ENCODE peak calls at places on chromosomes 12 and 14, in seven cellular contexts. O is naive B cell; R is H7; M is AG04450; D is DMS153; P is GM23248; U is stimulated activated CD8-positive, alpha-beta memory T cell treated with anti-CD3 and anti-CD28 coated beads, Interleukin-7, amount 100 ng/mL, for 24 hours. Z is an unnamed sample.

GRCh38 chr14:101369916-101370592 is 191.2 kb upstream of the DIO3 start:
- DNase-seq in U (no peak), D (no peak), M (no peak), O (no peak), R (peak), P (no peak), Z (no peak)

GRCh38 chr12:116551952-116552749 is 7.0 kb upstream of the MAP1LC3B2 start:
- DNase-seq in M (no peak), D (no peak), R (no peak), U (no peak), P (peak), O (no peak), Z (no peak)

GRCh38 chr12:1949771-1950470 is 31.5 kb upstream of the CACNA2D4 start:
- DNase-seq in M (no peak), R (peak), O (no peak), P (peak), U (no peak), D (no peak), Z (no peak)

GRCh38 chr14:74612346-74613021 is 447 bp upstream of the LTBP2 start:
- DNase-seq in R (peak), P (peak), M (no peak), O (peak), D (peak), U (peak), Z (peak)

GRCh38 chr12:49274396-49275069 is 9.7 kb downstream of the TUBA1C start:
- DNase-seq in U (no peak), R (no peak), O (no peak), M (no peak), D (no peak), P (no peak), Z (no peak)

GRCh38 chr12:107515446-107515958 is 170.1 kb upstream of the PWP1 start:
- DNase-seq in M (peak), O (no peak), P (peak), D (peak), U (no peak), R (peak), Z (peak)

GRCh38 chr12:104994301-104994700 is 8.2 kb downstream of the NOPCHAP1 start:
- DNase-seq in U (no peak), D (no peak), R (no peak), M (no peak), O (no peak), P (no peak), Z (no peak)

GRCh38 chr12:116416161-116416560 is 138.7 kb upstream of the MED13L start:
- DNase-seq in M (no peak), R (peak), P (peak), O (no peak), D (no peak), U (no peak), Z (no peak)

GRCh38 chr14:75242546-75243273 is 35.9 kb upstream of the FOS start:
- DNase-seq in P (peak), M (peak), R (peak), D (no peak), O (no peak), U (no peak), Z (no peak)

GRCh38 chr14:100592461-100592871 is 5.2 kb upstream of the BEGAIN start:
- DNase-seq in D (no peak), R (peak), O (no peak), P (no peak), U (no peak), M (no peak), Z (no peak)

Z was measured in T1000.